ENCODE peak calls at places on chromosomes 13 and 19, in nine cellular contexts. M is type B pancreatic cell; O is cardiac muscle cell; R is EH; L is stimulated activated CD4-positive, alpha-beta T cell treated with anti-CD3 and anti-CD28 coated beads, TNF-alpha, amount 100 ng/mL, for 1 hour; U is effector CD4-positive, alpha-beta T cell; H is GM04503; P is CD8-positive, alpha-beta memory T cell; B is ELR. D is an unnamed sample.
A peak's percentile ranks its signal among the peaks of the same experiment; 100 is the strongest.

GRCh38 chr13:101150998-101151397 is 265.3 kb downstream of the NALCN start:
- DNase-seq in M (no peak), O (peak; percentile 14), R (no peak), L (no peak), U (no peak), H (no peak), P (no peak), B (peak; percentile 35), D (no peak)

GRCh38 chr19:29400917-29401711 is 124.7 kb upstream of the VSTM2B start:
- DNase-seq in M (no peak), O (no peak), R (no peak), L (no peak), U (no peak), H (no peak), P (no peak), B (no peak), D (no peak)

GRCh38 chr19:38661996-38662395 is 14.5 kb downstream of the ACTN4 start:
- DNase-seq in M (no peak), O (no peak), R (no peak), L (no peak), U (no peak), H (no peak), P (no peak), B (no peak), D (no peak)

GRCh38 chr13:36072536-36072935 is 58.6 kb downstream of the DCLK1 start:
- DNase-seq in M (no peak), O (no peak), R (no peak), L (no peak), U (no peak), H (no peak), P (no peak), B (no peak), D (no peak)

GRCh38 chr13:94548382-94549240 is 47.3 kb downstream of the TGDS start:
- DNase-seq in M (peak; percentile 70), O (peak; percentile 61), R (peak; percentile 48), L (no peak), U (peak; percentile 28), H (peak; percentile 10), P (no peak), B (peak; percentile 8), D (peak; percentile 32)

GRCh38 chr13:91592050-91593014 is 193.9 kb downstream of the GPC5 start:
- DNase-seq in M (no peak), O (no peak), R (no peak), L (no peak), U (no peak), H (no peak), P (no peak), B (no peak), D (no peak)

GRCh38 chr13:40317980-40318327 is 348.5 kb downstream of the FOXO1 start:
- DNase-seq in M (no peak), O (no peak), R (no peak), L (no peak), U (no peak), H (no peak), P (no peak), B (no peak), D (no peak)

GRCh38 chr19:45402469-45403070 is 2.3 kb downstream of the PPP1R13L start:
- DNase-seq in M (no peak), O (peak; percentile 80), R (peak; percentile 65), L (no peak), U (no peak), H (no peak), P (no peak), B (peak; percentile 26), D (no peak)

GRCh38 chr19:47769534-47769933 is 9.0 kb upstream of the SELENOW start:
- DNase-seq in M (no peak), O (no peak), R (no peak), L (no peak), U (no peak), H (no peak), P (no peak), B (no peak), D (no peak)

GRCh38 chr13:52677823-52678222 is 25.2 kb downstream of the SUGT1 start:
- DNase-seq in M (no peak), O (no peak), R (no peak), L (no peak), U (no peak), H (no peak), P (no peak), B (no peak), D (no peak)

GRCh38 chr13:70856706-70857105 is 748.5 kb upstream of the KLHL1 start:
- DNase-seq in M (no peak), O (no peak), R (no peak), L (no peak), U (no peak), H (no peak), P (no peak), B (no peak), D (peak; percentile 61)

GRCh38 chr19:51158474-51159129 is 16.5 kb downstream of the SIGLEC7 start:
- DNase-seq in M (no peak), O (peak; percentile 47), R (peak; percentile 5), L (peak; percentile 38), U (peak; percentile 60), H (no peak), P (peak; percentile 62), B (peak; percentile 51), D (peak; percentile 59)

GRCh38 chr13:73608731-73609485 is 525.3 kb downstream of the KLF12 start:
- DNase-seq in M (no peak), O (no peak), R (no peak), L (no peak), U (no peak), H (no peak), P (no peak), B (no peak), D (no peak)

GRCh38 chr13:102394158-102395053 is 7.4 kb downstream of the FGF14 start:
- DNase-seq in M (peak; percentile 95), O (peak; percentile 93), R (peak; percentile 85), L (peak; percentile 95), U (peak; percentile 94), H (peak; percentile 13), P (peak; percentile 92), B (peak; percentile 70), D (peak; percentile 73)

GRCh38 chr13:32001392-32001768 is 30.2 kb upstream of the FRY start:
- DNase-seq in M (no peak), O (peak; percentile 32), R (peak; percentile 71), L (no peak), U (no peak), H (peak; percentile 18), P (no peak), B (peak; percentile 65), D (peak; percentile 89)

GRCh38 chr13:102598061-102598460 is 1.3 kb downstream of the TPP2 start:
- DNase-seq in M (no peak), O (no peak), R (no peak), L (no peak), U (no peak), H (no peak), P (no peak), B (peak; percentile 51), D (no peak)